ENCODE peak calls at places on chromosomes 11 and 22, in four cellular contexts. J, T, H and V are unnamed samples.

GRCh38 chr11:109197656-109198055 is 224.3 kb upstream of the C11orf87 start:
- DNase-seq in J (no peak), T (no peak), H (no peak), V (no peak)

GRCh38 chr11:9922806-9923205 is 258.9 kb downstream of the SWAP70 start:
- DNase-seq in J (no peak), T (peak; percentile 47), H (no peak), V (no peak)

GRCh38 chr11:10778217-10778970 is 27.3 kb downstream of the CTR9 start:
- DNase-seq in J (no peak), T (no peak), H (no peak), V (no peak)

GRCh38 chr22:49359061-49359460 is 468.6 kb downstream of the BRD1 start:
- DNase-seq in J (no peak), T (no peak), H (no peak), V (no peak)

GRCh38 chr11:17391493-17392355 is 3.3 kb upstream of the KCNJ11 start:
- DNase-seq in J (no peak), T (no peak), H (no peak), V (no peak)

GRCh38 chr22:17098379-17098819 is 13.6 kb downstream of the IL17RA start:
- DNase-seq in J (no peak), T (no peak), H (no peak), V (no peak)

GRCh38 chr11:62508336-62509058 is 38.1 kb downstream of the AHNAK start:
- DNase-seq in J (no peak), T (peak; percentile 65), H (peak; percentile 88), V (no peak)

GRCh38 chr11:17475666-17476316 is 854 bp downstream of the ABCC8 start:
- DNase-seq in J (no peak), T (no peak), H (no peak), V (no peak)

GRCh38 chr11:35166369-35167360 is 27.7 kb downstream of the CD44 start:
- DNase-seq in J (no peak), T (no peak), H (no peak), V (no peak)

GRCh38 chr22:19604711-19605268 is 80.6 kb upstream of the CLDN5 start:
- DNase-seq in J (no peak), T (no peak), H (peak; percentile 27), V (no peak)

GRCh38 chr22:19387575-19387974 is 44.0 kb downstream of the HIRA start:
- DNase-seq in J (no peak), T (no peak), H (no peak), V (no peak)

GRCh38 chr11:75365711-75366181 is 14.3 kb upstream of the ARRB1 start:
- DNase-seq in J (no peak), T (no peak), H (no peak), V (no peak)

GRCh38 chr22:26401726-26402125 is 27.3 kb upstream of the ASPHD2 start:
- DNase-seq in J (no peak), T (peak; percentile 37), H (no peak), V (no peak)

GRCh38 chr11:124543145-124543544 is 309 bp downstream of the OR8B12 start:
- DNase-seq in J (no peak), T (no peak), H (no peak), V (no peak)

GRCh38 chr11:44689265-44689664 is 37.5 kb upstream of the TSPAN18 start:
- DNase-seq in J (no peak), T (no peak), H (no peak), V (no peak)

GRCh38 chr11:57568330-57568766 is 876 bp upstream of the UBE2L6 start:
- DNase-seq in J (no peak), T (peak; percentile 91), H (peak; percentile 49), V (peak; percentile 87)

GRCh38 chr11:66124564-66124963 is 54.5 kb downstream of the PACS1 start:
- DNase-seq in J (no peak), T (no peak), H (no peak), V (no peak)

GRCh38 chr11:65492637-65493366 is 6.0 kb upstream of the MALAT1 start:
- DNase-seq in J (no peak), T (peak; percentile 94), H (no peak), V (no peak)

GRCh38 chr22:29030618-29031235 is 30.9 kb downstream of the C22orf31 start:
- DNase-seq in J (no peak), T (no peak), H (peak; percentile 93), V (no peak)

GRCh38 chr11:47359586-47359985 is 7.1 kb upstream of the MYBPC3 start:
- DNase-seq in J (no peak), T (no peak), H (no peak), V (no peak)

GRCh38 chr11:63583288-63583687 is 20.1 kb upstream of the PLAAT2 start:
- DNase-seq in J (no peak), T (no peak), H (peak; percentile 49), V (no peak)

GRCh38 chr22:37624876-37625275 is 14.6 kb upstream of the SH3BP1 start:
- DNase-seq in J (no peak), T (no peak), H (no peak), V (no peak)

GRCh38 chr11:27388869-27389268 is 25.9 kb upstream of the CCDC34 start:
- DNase-seq in J (no peak), T (no peak), H (no peak), V (no peak)

GRCh38 chr22:23144926-23145906 is at the start of gene RAB36:
- DNase-seq in J (peak; percentile 98), T (peak; percentile 99), H (peak; percentile 98), V (peak; percentile 91)

GRCh38 chr22:23150762-23151161 is 5.5 kb downstream of the RAB36 start:
- DNase-seq in J (no peak), T (no peak), H (no peak), V (no peak)

GRCh38 chr22:23146842-23147205 is 1.5 kb downstream of the RAB36 start:
- DNase-seq in J (no peak), T (no peak), H (no peak), V (no peak)

GRCh38 chr22:23149743-23150238 is 4.5 kb downstream of the RAB36 start:
- DNase-seq in J (no peak), T (no peak), H (no peak), V (no peak)

DNA sequence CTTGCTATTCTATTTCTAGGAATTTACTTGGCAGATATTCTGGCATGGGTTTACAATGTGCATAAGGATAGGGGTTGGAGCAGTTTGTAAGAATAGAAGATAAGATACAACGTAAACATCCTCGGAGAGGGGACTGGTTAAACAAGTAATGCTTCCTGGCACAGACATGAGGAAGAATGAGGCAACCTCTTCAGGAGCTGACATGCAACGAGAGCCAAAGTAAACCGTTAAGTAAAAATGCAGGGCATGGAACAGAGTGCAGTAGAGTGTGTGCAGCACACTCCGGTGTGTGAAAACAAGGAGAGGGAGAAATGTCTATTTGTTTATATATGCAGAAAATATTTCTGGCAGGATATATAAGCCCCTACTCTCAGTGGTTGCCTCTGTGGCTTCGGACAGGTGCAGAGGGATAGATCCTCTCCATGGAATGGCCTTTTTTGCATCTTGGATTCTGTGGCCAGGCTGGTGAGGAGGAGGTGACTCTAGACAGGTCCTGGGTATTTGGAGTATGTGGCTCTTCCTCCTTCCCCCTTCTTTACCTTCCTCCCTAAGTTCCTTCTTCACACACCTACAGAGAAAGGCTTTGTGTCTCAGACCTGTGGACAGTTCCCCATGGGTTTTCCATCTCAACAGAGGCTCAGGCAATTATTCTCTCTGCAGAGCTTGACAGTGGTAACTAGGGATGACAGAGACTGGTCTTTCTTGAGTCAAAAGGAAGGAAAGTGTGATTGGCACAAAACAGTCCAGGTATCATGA is 2.5 kb downstream of the RAB36 start:
- DNase-seq in J (no peak), T (no peak), H (peak; percentile 21), V (no peak)
- H3K4me3 ChIP-seq in J (no peak overlapping the region), T (no peak overlapping the region), H (no peak overlapping the region), V (no peak overlapping the region)

GRCh38 chr22:48263431-48263765 is 1500.9 kb downstream of the TBC1D22A start:
- DNase-seq in J (no peak), T (no peak), H (no peak), V (no peak)

GRCh38 chr22:48261706-48262105 is 1499.3 kb downstream of the TBC1D22A start:
- DNase-seq in J (no peak), T (no peak), H (no peak), V (no peak)

GRCh38 chr22:48263791-48264351 is 1501.4 kb downstream of the TBC1D22A start:
- DNase-seq in J (no peak), T (no peak), H (no peak), V (no peak)

GRCh38 chr22:48261048-48261621 is 1498.7 kb downstream of the TBC1D22A start:
- DNase-seq in J (no peak), T (no peak), H (no peak), V (no peak)

DNA sequence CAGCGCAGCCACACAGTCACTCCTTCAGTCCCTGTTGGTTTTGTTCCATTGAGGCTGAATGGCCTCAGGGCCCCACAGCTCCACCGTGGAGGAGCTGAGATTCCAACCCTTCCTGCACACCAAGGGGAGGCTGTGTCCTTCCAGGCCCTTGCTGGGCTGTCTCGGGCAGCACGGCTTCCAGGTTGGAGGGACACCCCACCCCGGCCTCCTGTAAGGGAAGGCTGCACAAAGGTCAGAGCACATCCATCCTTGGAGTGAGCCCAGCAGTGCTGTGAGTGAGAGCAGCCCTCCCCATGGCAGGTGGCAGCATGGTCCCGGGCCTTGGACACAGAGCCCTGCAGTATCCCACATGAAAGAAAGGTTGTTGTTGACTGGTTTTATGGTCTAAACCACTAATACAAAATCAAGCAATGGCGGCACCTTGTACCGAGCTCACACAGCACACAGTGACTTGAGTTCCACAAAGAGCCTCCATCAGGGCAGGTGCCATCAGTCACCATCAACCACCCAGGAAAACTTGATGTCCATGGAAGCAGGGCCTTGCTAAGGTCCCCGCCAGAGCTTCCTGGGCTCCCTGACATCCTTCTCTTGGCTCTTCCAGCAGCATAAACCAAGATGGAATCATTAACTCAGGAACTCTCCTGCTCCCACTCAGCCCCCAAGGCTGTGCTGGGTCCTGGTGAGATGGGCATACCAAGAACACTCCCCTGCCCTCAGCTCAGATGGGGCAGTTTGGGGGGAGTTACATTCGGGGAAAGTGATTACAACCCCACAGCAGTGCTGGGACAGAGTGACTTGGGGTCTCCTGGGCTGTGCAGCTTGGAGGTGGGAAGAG is 1500.4 kb downstream of the TBC1D22A start:
- DNase-seq in J (no peak), T (no peak), H (no peak), V (no peak)
- H3K4me3 ChIP-seq in J (no peak overlapping the region), T (no peak overlapping the region), H (no peak overlapping the region), V (no peak overlapping the region)

GRCh38 chr11:6735306-6735705 is 36.5 kb downstream of the OR2AG2 start:
- DNase-seq in J (no peak), T (peak; percentile 84), H (no peak), V (no peak)
- H3K4me3 ChIP-seq in J (no peak overlapping the region), T (no peak overlapping the region), H (no peak overlapping the region), V (no peak overlapping the region)

DNA sequence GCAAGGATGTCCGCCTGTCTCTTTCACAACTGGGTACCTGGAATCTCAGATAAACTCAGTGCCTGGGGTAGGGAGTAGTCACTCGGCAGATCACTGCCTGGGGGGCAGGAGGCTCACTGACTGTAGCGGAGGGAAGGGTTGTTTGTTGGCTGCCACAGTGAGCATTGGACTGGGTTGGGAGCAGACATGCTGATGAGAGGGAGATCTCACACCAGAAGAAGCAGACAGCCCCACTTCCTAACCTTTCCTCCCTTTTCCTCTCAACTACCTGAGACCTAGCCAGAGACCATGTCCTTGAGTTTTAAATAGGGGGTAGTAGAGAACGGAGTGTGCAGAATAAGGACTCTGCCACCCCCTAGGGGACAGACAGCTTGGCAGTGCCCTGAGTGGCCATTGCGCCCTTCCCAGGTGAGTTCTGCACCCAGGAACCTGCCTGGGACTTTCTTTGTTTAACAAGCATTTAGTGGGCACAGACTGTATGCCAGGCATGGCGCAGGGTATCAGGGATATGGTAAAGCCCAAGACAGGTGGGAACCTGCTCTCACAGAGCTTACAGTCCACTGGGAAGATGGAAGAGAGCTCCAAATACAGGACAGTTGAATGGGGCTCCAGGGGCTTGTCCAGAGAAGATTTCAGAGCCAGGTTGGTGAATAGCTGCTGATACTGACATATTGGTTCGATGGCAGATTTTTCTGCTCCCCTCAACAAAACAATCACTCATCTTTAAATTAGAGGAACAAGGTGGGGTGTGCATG is 115.7 kb upstream of the NNMT start:
- DNase-seq in J (no peak), T (peak; percentile 51), H (peak; percentile 12), V (no peak)
- H3K4me3 ChIP-seq in J (no peak overlapping the region), T (no peak overlapping the region), H (no peak overlapping the region), V (no peak overlapping the region)